ENCODE peak calls at places on chromosomes 12 and 14, in six cellular contexts. Y is fibroblast of lung; K is PC-3; L is stimulated activated CD8-positive, alpha-beta memory T cell treated with anti-CD3 and anti-CD28 coated beads, Interleukin-2, amount 100 ng/mL, for 1 hour; U is activated effector memory CD4-positive, alpha-beta T cell treated with anti-CD3 and anti-CD28 coated beads, Interleukin-2, amount 50 U/mL, for 16 hours; H is anterior cingulate cortex. A is an unnamed sample.
A peak's percentile ranks its signal among the peaks of the same experiment; 100 is the strongest.

GRCh38 chr14:81330619-81331122 is 69.5 kb downstream of the STON2 start:
- DNase-seq in K (no peak), Y (no peak), U (no peak), H (no peak), L (no peak), A (no peak)

GRCh38 chr12:79364197-79364596 is 326.6 kb downstream of the PAWR start:
- DNase-seq in L (no peak), Y (no peak), U (no peak), K (no peak), H (no peak), A (peak; percentile 29)

GRCh38 chr12:108616941-108617858 is 16.5 kb downstream of the SELPLG start:
- DNase-seq in Y (no peak), H (no peak), U (peak; percentile 94), K (no peak), L (peak; percentile 57), A (no peak)

GRCh38 chr12:2804390-2805145 is 7.9 kb upstream of the ITFG2 start:
- DNase-seq in L (no peak), H (no peak), K (peak; percentile 15), Y (peak; percentile 73), U (peak; percentile 31), A (peak; percentile 77)

GRCh38 chr12:54185919-54186318 is 2.9 kb downstream of the SMUG1 start:
- DNase-seq in U (no peak), L (no peak), H (no peak), Y (no peak), K (no peak), A (no peak)

GRCh38 chr14:61891251-61891650 is 129.0 kb downstream of the SNAPC1 start:
- DNase-seq in H (no peak), L (no peak), U (no peak), K (peak; percentile 84), Y (peak; percentile 4), A (no peak)

GRCh38 chr12:88836156-88836555 is 255.9 kb upstream of the KITLG start:
- DNase-seq in U (no peak), Y (no peak), L (no peak), H (no peak), K (peak; percentile 8), A (no peak)

GRCh38 chr12:99200711-99201384 is 446.7 kb upstream of the GARIN6 start:
- DNase-seq in Y (no peak), K (peak; percentile 39), L (no peak), H (no peak), U (no peak), A (no peak)

GRCh38 chr12:124881123-124881522 is 17.5 kb upstream of the SCARB1 start:
- DNase-seq in H (no peak), K (no peak), Y (no peak), U (no peak), L (no peak), A (no peak)

GRCh38 chr12:90910958-90911357 is 44.0 kb downstream of the CCER1 start:
- DNase-seq in U (no peak), H (no peak), Y (no peak), K (no peak), L (no peak), A (no peak)

GRCh38 chr12:83313322-83313721 is 626.6 kb downstream of the TMTC2 start:
- DNase-seq in H (no peak), U (no peak), K (no peak), L (no peak), Y (no peak), A (no peak)

GRCh38 chr12:132685400-132685799 is 1.7 kb downstream of the POLE start:
- DNase-seq in K (no peak), L (no peak), H (no peak), Y (no peak), U (no peak), A (no peak)

GRCh38 chr14:85634205-85634604 is 104.3 kb downstream of the FLRT2 start:
- DNase-seq in L (no peak), U (no peak), Y (no peak), K (no peak), H (no peak), A (no peak)

GRCh38 chr12:50751921-50752721 is 11.8 kb upstream of the ATF1 start:
- DNase-seq in L (no peak), H (no peak), Y (no peak), U (no peak), K (no peak), A (no peak)

GRCh38 chr12:13668880-13669279 is 312.5 kb downstream of the GRIN2B start:
- DNase-seq in K (no peak), L (no peak), Y (no peak), U (no peak), H (no peak), A (no peak)

GRCh38 chr12:12796171-12796570 is 10.7 kb downstream of the APOLD1 start:
- DNase-seq in L (no peak), Y (no peak), K (no peak), U (no peak), H (no peak), A (no peak)

GRCh38 chr12:26345471-26346003 is 150.2 kb downstream of the SSPN start:
- DNase-seq in U (no peak), Y (no peak), L (no peak), H (no peak), K (no peak), A (no peak)

GRCh38 chr12:57541717-57542116 is 5.3 kb downstream of the DCTN2 start:
- DNase-seq in Y (no peak), L (no peak), H (no peak), U (no peak), K (no peak), A (no peak)

GRCh38 chr12:5039815-5040214 is 3.9 kb upstream of the KCNA5 start:
- DNase-seq in U (no peak), L (no peak), H (no peak), K (no peak), Y (no peak), A (no peak)

GRCh38 chr12:124545508-124546418 is 21.6 kb downstream of the NCOR2 start:
- DNase-seq in K (no peak), L (no peak), Y (no peak), H (no peak), U (peak; percentile 81), A (no peak)

GRCh38 chr14:89498836-89499235 is 81.8 kb upstream of the FOXN3 start:
- DNase-seq in L (no peak), Y (no peak), H (no peak), U (no peak), K (no peak), A (no peak)

A was measured in hepatocyte.